ENCODE peak calls at places on chromosome 5, in six cellular contexts. O is hypothalamus; B is head of caudate nucleus; G is kidney glomerular epithelial cell; D is activated naive CD8-positive, alpha-beta T cell treated with anti-CD3 and anti-CD28 coated beads for 36 hours; F is stimulated activated CD4-positive, alpha-beta T cell treated with anti-CD3 and anti-CD28 coated beads, Interleukin-12 subunit alpha, Interleukin-12 subunit beta, amount 100 ng/mL, for 24 hours. A is an unnamed sample.

GRCh38 chr5:73789851-73790281 is 163.9 kb downstream of the ARHGEF28 start:
- DNase-seq in O (no peak), B (no peak), G (no peak), D (no peak), F (no peak), A (no peak)

GRCh38 chr5:116291271-116291670 is 206.4 kb downstream of the COMMD10 start:
- DNase-seq in O (no peak), B (no peak), G (no peak), D (no peak), F (no peak), A (no peak)

GRCh38 chr5:175657593-175658271 is at the start of gene HRH2:
- DNase-seq in O (no peak), B (peak), G (no peak), D (peak), F (peak), A (no peak)

GRCh38 chr5:128870923-128871322 is 94.4 kb upstream of the SLC27A6 start:
- DNase-seq in O (no peak), B (no peak), G (no peak), D (no peak), F (no peak), A (no peak)

GRCh38 chr5:135667662-135668061 is 88.9 kb upstream of the CXCL14 start:
- DNase-seq in O (no peak), B (no peak), G (no peak), D (no peak), F (no peak), A (no peak)

GRCh38 chr5:160092960-160093701 is 26.1 kb downstream of the PWWP2A start:
- DNase-seq in O (no peak), B (no peak), G (no peak), D (no peak), F (no peak), A (no peak)

GRCh38 chr5:73442960-73443627 is 5.5 kb downstream of the FOXD1 start:
- DNase-seq in O (no peak), B (no peak), G (peak), D (no peak), F (no peak), A (no peak)

GRCh38 chr5:139100825-139101224 is 97.3 kb downstream of the SIL1 start:
- DNase-seq in O (no peak), B (no peak), G (no peak), D (no peak), F (no peak), A (no peak)

GRCh38 chr5:132055441-132055807 is 5.0 kb upstream of the IL3 start:
- DNase-seq in O (no peak), B (no peak), G (no peak), D (no peak), F (no peak), A (no peak)

GRCh38 chr5:154202379-154203260 is 12.1 kb downstream of the GALNT10 start:
- DNase-seq in O (no peak), B (no peak), G (no peak), D (peak), F (peak), A (no peak)

GRCh38 chr5:134125195-134126015 is 10.9 kb downstream of the TCF7 start:
- DNase-seq in O (peak), B (peak), G (peak), D (no peak), F (no peak), A (peak)

GRCh38 chr5:61678966-61679365 is 346.9 kb downstream of the ZSWIM6 start:
- DNase-seq in O (no peak), B (no peak), G (no peak), D (no peak), F (no peak), A (no peak)

GRCh38 chr5:114310666-114311065 is 51.2 kb upstream of the KCNN2 start:
- DNase-seq in O (no peak), B (no peak), G (no peak), D (no peak), F (no peak), A (no peak)

GRCh38 chr5:66717455-66718373 is 121.5 kb downstream of the MAST4 start:
- DNase-seq in O (no peak), B (no peak), G (no peak), D (no peak), F (no peak), A (no peak)

GRCh38 chr5:39024005-39024404 is 50.2 kb downstream of the RICTOR start:
- DNase-seq in O (no peak), B (peak), G (no peak), D (no peak), F (no peak), A (no peak)

GRCh38 chr5:3344671-3345070 is 251.0 kb upstream of the IRX1 start:
- DNase-seq in O (no peak), B (no peak), G (no peak), D (no peak), F (no peak), A (no peak)

GRCh38 chr5:151825445-151825844 is 53.7 kb downstream of the G3BP1 start:
- DNase-seq in O (peak), B (peak), G (peak), D (no peak), F (no peak), A (peak)

GRCh38 chr5:44942524-44943001 is 133.8 kb downstream of the MRPS30 start:
- DNase-seq in O (peak), B (no peak), G (no peak), D (no peak), F (no peak), A (no peak)

GRCh38 chr5:107455111-107455544 is 215.6 kb downstream of the EFNA5 start:
- DNase-seq in O (no peak), B (no peak), G (peak), D (no peak), F (no peak), A (peak)

A was measured in RCC 7860.